ENCODE peak calls at places on chromosomes 2 and 18, in eight cellular contexts. J is stimulated activated CD8-positive, alpha-beta memory T cell treated with anti-CD3 and anti-CD28 coated beads, Interleukin-15, amount 100 ng/mL, for 4 hours; Y is LHCN-M2; T is GF-D8; A is effector CD8-positive, alpha-beta T cell; Q is endothelial cell of umbilical vein; X is hippocampal formation; U is activated CD8-positive, alpha-beta memory T cell treated with anti-CD3 and anti-CD28 coated beads, Interleukin-2, amount 50 U/mL, for 48 hours. H is an unnamed sample.

GRCh38 chr18:33812186-33812585 is 234.2 kb downstream of the ASXL3 start:
- DNase-seq in J (no peak), Y (no peak), T (no peak), A (no peak), Q (no peak), X (no peak), U (no peak), H (no peak)

GRCh38 chr18:10726198-10727068 is 200.6 kb downstream of the NAPG start:
- DNase-seq in J (no peak), Y (no peak), T (no peak), A (no peak), Q (no peak), X (no peak), U (no peak), H (no peak)

GRCh38 chr18:2572144-2572682 is 856 bp downstream of the NDC80 start:
- DNase-seq in J (no peak), Y (peak), T (no peak), A (no peak), Q (peak), X (no peak), U (no peak), H (no peak)

GRCh38 chr18:77014538-77014937 is 118.0 kb downstream of the MBP start:
- DNase-seq in J (no peak), Y (no peak), T (no peak), A (no peak), Q (no peak), X (no peak), U (no peak), H (no peak)

GRCh38 chr2:53670351-53670750 is 97.3 kb upstream of the CHAC2 start:
- DNase-seq in J (no peak), Y (peak), T (no peak), A (no peak), Q (no peak), X (no peak), U (no peak), H (no peak)

GRCh38 chr2:224162122-224162521 is 123.0 kb upstream of the SERPINE2 start:
- DNase-seq in J (no peak), Y (peak), T (no peak), A (no peak), Q (no peak), X (no peak), U (no peak), H (no peak)

GRCh38 chr2:63058149-63058741 is 7.6 kb downstream of the OTX1 start:
- DNase-seq in J (no peak), Y (no peak), T (peak), A (no peak), Q (peak), X (no peak), U (peak), H (no peak)

GRCh38 chr2:166041613-166042012 is 86.2 kb downstream of the SCN1A start:
- DNase-seq in J (no peak), Y (no peak), T (no peak), A (no peak), Q (no peak), X (no peak), U (no peak), H (no peak)

GRCh38 chr2:8319219-8319618 is 362.6 kb upstream of the ID2 start:
- DNase-seq in J (no peak), Y (no peak), T (no peak), A (no peak), Q (no peak), X (no peak), U (no peak), H (no peak)

GRCh38 chr2:138777996-138778395 is 2.2 kb downstream of the NXPH2 start:
- DNase-seq in J (no peak), Y (peak), T (no peak), A (no peak), Q (peak), X (no peak), U (no peak), H (no peak)

GRCh38 chr2:97718942-97719341 is 5.6 kb downstream of the ZAP70 start:
- DNase-seq in J (no peak), Y (no peak), T (peak), A (no peak), Q (no peak), X (no peak), U (no peak), H (no peak)